ENCODE peak calls at places on chromosome 13, in ten cellular contexts. C is right lobe of liver, W is testis, V is IMR-90, E is lung, X is thoracic aorta, G is left ventricle myocardium inferior, N is breast epithelium, R is heart right ventricle, B is PC-3. Y is an unnamed sample.
A peak's percentile ranks its signal among the peaks of the same experiment; 100 is the strongest.

GRCh38 chr13:48573213-48573612 is 40.3 kb upstream of the RCBTB2 start:
- DNase-seq in V (no peak), B (no peak), X (no peak), E (no peak), W (no peak), N (no peak), C (no peak), G (no peak), R (peak; percentile 11), Y (no peak)

GRCh38 chr13:78649997-78650724 is 8.8 kb downstream of the OBI1 start:
- DNase-seq in C (no peak), E (no peak), V (no peak), N (no peak), W (no peak), R (no peak), X (no peak), B (no peak), G (no peak), Y (no peak)

GRCh38 chr13:94033830-94034642 is 445.4 kb downstream of the DCT start:
- DNase-seq in B (peak; percentile 13), W (no peak), X (no peak), G (no peak), R (no peak), V (peak; percentile 3), E (no peak), C (no peak), N (no peak), Y (no peak)

GRCh38 chr13:49057176-49057575 is 81.5 kb downstream of the FNDC3A start:
- DNase-seq in V (no peak), R (no peak), C (no peak), G (no peak), N (no peak), E (no peak), X (no peak), W (no peak), B (no peak), Y (no peak)

GRCh38 chr13:110397445-110397844 is 90.4 kb downstream of the COL4A2 start:
- DNase-seq in N (peak; percentile 50), C (no peak), G (no peak), E (no peak), V (peak; percentile 85), X (no peak), W (no peak), B (peak; percentile 23), R (peak; percentile 33), Y (no peak)

GRCh38 chr13:46556380-46556779 is 3.4 kb downstream of the LRCH1 start:
- DNase-seq in C (no peak), G (no peak), W (no peak), N (no peak), V (no peak), B (no peak), X (no peak), R (no peak), E (no peak), Y (no peak)

GRCh38 chr13:96900992-96901391 is 93.3 kb downstream of the OXGR1 start:
- DNase-seq in V (no peak), N (no peak), C (no peak), W (no peak), E (no peak), X (no peak), R (no peak), B (no peak), G (no peak), Y (no peak)

GRCh38 chr13:42968906-42969305 is 23.1 kb downstream of the EPSTI1 start:
- DNase-seq in N (peak; percentile 28), X (no peak), E (peak; percentile 52), R (no peak), B (peak; percentile 28), V (no peak), W (no peak), G (no peak), C (no peak), Y (no peak)

GRCh38 chr13:28320884-28321574 is 173.9 kb downstream of the FLT1 start:
- DNase-seq in B (peak; percentile 19), E (no peak), C (no peak), X (no peak), V (peak; percentile 84), R (no peak), G (no peak), N (no peak), W (no peak), Y (no peak)

GRCh38 chr13:45474584-45475454 is 10.1 kb downstream of the COG3 start:
- DNase-seq in G (no peak), E (no peak), B (no peak), X (no peak), R (no peak), W (no peak), V (no peak), C (no peak), N (no peak), Y (no peak)

GRCh38 chr13:99601535-99601934 is 100.3 kb downstream of the TM9SF2 start:
- DNase-seq in V (no peak), E (no peak), N (no peak), W (no peak), X (no peak), C (no peak), R (no peak), B (no peak), G (no peak), Y (no peak)

GRCh38 chr13:45325806-45326205 is 15.2 kb downstream of the TPT1 start:
- DNase-seq in G (peak; percentile 65), V (peak; percentile 97), X (peak; percentile 45), B (peak; percentile 67), R (peak; percentile 84), E (no peak), W (peak; percentile 35), C (no peak), N (no peak), Y (no peak)

GRCh38 chr13:114237415-114238112 is 2.9 kb downstream of the CDC16 start:
- DNase-seq in N (no peak), B (no peak), C (no peak), E (no peak), W (no peak), R (no peak), G (no peak), X (no peak), V (no peak), Y (no peak)

GRCh38 chr13:114234266-114234644 is 442 bp upstream of the CDC16 start:
- DNase-seq in V (no peak), R (no peak), W (no peak), G (no peak), N (no peak), B (no peak), X (no peak), E (no peak), C (no peak), Y (no peak)

GRCh38 chr13:114236224-114236623 is 1.5 kb downstream of the CDC16 start:
- DNase-seq in R (no peak), N (no peak), G (no peak), V (no peak), C (no peak), E (no peak), X (no peak), B (no peak), W (no peak), Y (no peak)

GRCh38 chr13:114235697-114236096 is 1.0 kb downstream of the CDC16 start:
- DNase-seq in X (no peak), C (no peak), V (no peak), B (peak; percentile 4), N (no peak), R (no peak), W (no peak), E (no peak), G (no peak), Y (no peak)

DNA sequence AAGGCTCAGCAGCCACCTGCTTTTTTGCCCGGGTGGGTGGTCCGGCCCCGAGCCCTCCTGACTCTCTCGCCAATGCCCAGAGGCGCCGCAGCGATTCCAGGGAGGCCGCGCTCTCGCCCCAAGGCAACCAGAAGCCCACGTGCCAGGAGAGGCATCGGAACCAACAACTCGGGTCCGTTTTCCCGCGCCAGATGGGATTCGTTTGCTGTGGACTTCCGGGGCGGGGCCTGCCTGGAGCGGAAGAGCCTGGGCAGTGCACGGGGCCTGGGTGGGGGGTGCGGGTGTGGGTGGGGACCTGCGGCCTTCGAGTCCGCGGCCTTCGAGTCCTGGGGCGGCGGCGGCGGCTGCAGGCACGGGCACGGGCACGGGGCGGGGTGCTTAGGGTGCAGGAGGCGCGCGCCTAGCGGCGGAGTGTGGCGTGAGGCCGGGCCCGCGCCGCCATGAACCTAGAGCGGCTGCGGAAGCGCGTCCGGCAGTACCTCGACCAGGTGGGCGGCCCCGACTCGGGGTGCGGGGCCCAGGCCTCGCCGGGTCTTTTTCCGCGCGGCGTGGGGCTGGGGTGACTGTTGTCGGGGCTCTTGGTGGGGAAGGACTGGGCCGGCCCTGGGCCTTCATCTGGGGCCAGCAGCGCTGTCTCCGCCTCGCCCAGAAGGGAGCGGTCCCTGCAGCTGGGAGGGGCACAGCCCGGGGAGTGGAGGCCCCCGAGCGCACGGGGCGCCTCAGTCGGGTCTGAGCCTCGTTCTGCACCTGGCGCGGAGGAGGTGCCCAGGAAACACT is at the start of gene CDC16:
- DNase-seq in V (peak; percentile 89), E (peak; percentile 94), X (peak; percentile 75), G (peak; percentile 94), C (peak; percentile 94), N (peak; percentile 85), B (peak; percentile 85), R (peak; percentile 93), W (peak; percentile 96), Y (peak; percentile 95)
- TF ChIP-seq CTCF in V (no peak), E (no peak), X (peak; percentile 44), G (peak; percentile 47), C (peak; percentile 13), N (no peak), B (no peak), R (peak; percentile 27), W (peak; percentile 11), Y (no peak)

GRCh38 chr13:112724788-112725345 is 35.0 kb downstream of the ATP11A start:
- DNase-seq in G (no peak), X (no peak), N (no peak), V (no peak), B (peak; percentile 52), W (no peak), E (no peak), C (peak; percentile 37), R (no peak), Y (no peak)
- H3K27ac ChIP-seq in G (peak overlapping the region; percentile 89), X (no peak overlapping the region), N (no peak overlapping the region), V (no peak overlapping the region), B (peak overlapping the region; percentile 98), W (no peak overlapping the region), E (peak overlapping the region; percentile 85), C (no peak overlapping the region), R (peak overlapping the region; percentile 91), Y (no peak overlapping the region)

GRCh38 chr13:112078216-112078615 is 11.3 kb downstream of the SOX1 start:
- DNase-seq in C (no peak), W (no peak), B (no peak), V (no peak), R (no peak), N (no peak), X (no peak), G (no peak), E (no peak), Y (peak; percentile 41)
- H3K27me3 ChIP-seq in C (peaks cover 23% of the 10 kb centered on the region), W (no peaks in the 10 kb centered on the region), B (peaks cover 17% of the 10 kb centered on the region), V (peaks cover 23% of the 10 kb centered on the region), R (peaks cover 99% of the 10 kb centered on the region), N (no peaks in the 10 kb centered on the region), X (peaks cover 5% of the 10 kb centered on the region), G (peaks cover 100% of the 10 kb centered on the region), E (peaks cover 23% of the 10 kb centered on the region), Y (peaks cover 53% of the 10 kb centered on the region)

DNA sequence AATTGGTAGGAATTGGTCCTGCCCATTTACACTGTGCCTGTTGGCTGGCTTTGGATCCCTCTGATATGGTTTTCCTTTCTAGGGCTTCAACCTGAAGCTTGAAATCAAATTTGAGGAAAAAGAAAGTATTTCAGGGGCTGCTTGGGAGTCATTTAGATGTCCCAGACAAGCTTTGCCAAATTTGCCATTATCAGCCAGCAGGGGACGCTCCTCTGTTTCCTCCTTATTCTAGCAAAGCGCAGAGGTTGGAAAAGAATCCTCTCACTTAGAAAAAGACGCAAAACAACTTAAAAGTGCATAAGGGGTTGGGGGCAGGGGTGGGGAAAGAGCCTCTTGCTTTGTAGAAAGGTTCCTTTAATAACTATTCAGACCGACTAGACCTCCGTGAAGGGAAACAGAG is 1211.1 kb upstream of the PCDH20 start:
- DNase-seq in R (no peak), X (no peak), E (no peak), N (no peak), C (no peak), W (peak; percentile 42), B (peak; percentile 10), V (no peak), G (no peak), Y (no peak)
- TF ChIP-seq CTCF in R (no peak), X (no peak), E (no peak), N (no peak), C (no peak), W (peak; percentile 48), B (peak; percentile 36), V (peak; percentile 16), G (no peak), Y (peak; percentile 15)